ENCODE peak calls at places on chromosome 4, in seven cellular contexts. M is CD8-positive, alpha-beta T cell; T is right atrium auricular region; B is mucosa of descending colon; L is left lung; R is fibroblast of lung; H is body of pancreas. N is an unnamed sample.

GRCh38 chr4:15805583-15806517 is 27.7 kb downstream of the CD38 start:
- DNase-seq in L (no peak), M (no peak), R (peak; percentile 70), H (peak; percentile 22), T (no peak), B (no peak), N (no peak)

GRCh38 chr4:5863461-5864113 is 29.3 kb downstream of the CRMP1 start:
- DNase-seq in R (peak; percentile 88), T (no peak), B (no peak), H (no peak), M (no peak), L (no peak), N (no peak)

GRCh38 chr4:143186202-143186601 is 1.5 kb downstream of the USP38 start:
- DNase-seq in B (no peak), H (no peak), T (no peak), R (peak; percentile 9), M (no peak), L (no peak), N (no peak)

GRCh38 chr4:44425614-44426208 is 22.9 kb downstream of the KCTD8 start:
- DNase-seq in M (no peak), L (no peak), T (no peak), R (peak; percentile 4), H (no peak), B (no peak), N (no peak)

GRCh38 chr4:67658302-67658701 is 42.7 kb downstream of the UBA6 start:
- DNase-seq in M (no peak), T (no peak), B (no peak), H (no peak), R (no peak), L (no peak), N (no peak)

GRCh38 chr4:164771088-164771487 is 17.2 kb downstream of the SMIM31 start:
- DNase-seq in M (no peak), H (no peak), R (peak; percentile 2), L (no peak), T (no peak), B (no peak), N (no peak)

GRCh38 chr4:181258569-181258968 is 984.6 kb upstream of the TENM3 start:
- DNase-seq in R (no peak), T (no peak), B (no peak), H (no peak), M (no peak), L (no peak), N (no peak)

GRCh38 chr4:143482753-143483362 is 30.6 kb upstream of the SMARCA5 start:
- DNase-seq in R (peak; percentile 80), M (no peak), T (no peak), L (no peak), H (peak; percentile 14), B (no peak), N (no peak)

GRCh38 chr4:3845744-3846429 is 79.7 kb downstream of the ADRA2C start:
- DNase-seq in H (no peak), B (no peak), T (no peak), R (no peak), L (peak; percentile 20), M (no peak), N (no peak)

GRCh38 chr4:3850128-3850527 is 83.9 kb downstream of the ADRA2C start:
- DNase-seq in R (no peak), B (no peak), T (no peak), H (no peak), M (no peak), L (no peak), N (no peak)

GRCh38 chr4:3849140-3849539 is 83.0 kb downstream of the ADRA2C start:
- DNase-seq in B (no peak), H (no peak), R (no peak), M (no peak), L (peak; percentile 27), T (no peak), N (no peak)

GRCh38 chr4:3847211-3847940 is 81.2 kb downstream of the ADRA2C start:
- DNase-seq in M (no peak), B (no peak), R (no peak), T (no peak), H (no peak), L (peak; percentile 61), N (no peak)

GRCh38 chr4:3848323-3848722 is 82.1 kb downstream of the ADRA2C start:
- DNase-seq in M (no peak), H (no peak), B (no peak), R (no peak), T (no peak), L (peak; percentile 51), N (no peak)
- H3K9me3 ChIP-seq in M (no peaks in the 10 kb centered on the region), H (no peaks in the 10 kb centered on the region), B (no peaks in the 10 kb centered on the region), R (no peaks in the 10 kb centered on the region), T (no peaks in the 10 kb centered on the region), L (peaks cover 16% of the 10 kb centered on the region), N (peaks cover 5% of the 10 kb centered on the region)

GRCh38 chr4:102534845-102535244 is 33.7 kb downstream of the NFKB1 start:
- DNase-seq in L (no peak), B (no peak), T (no peak), H (no peak), R (no peak), M (no peak), N (no peak)

GRCh38 chr4:102535398-102536082 is 34.4 kb downstream of the NFKB1 start:
- DNase-seq in B (no peak), M (no peak), L (no peak), H (no peak), R (peak; percentile 67), T (no peak), N (no peak)

GRCh38 chr4:102537280-102537679 is 36.1 kb downstream of the NFKB1 start:
- DNase-seq in M (no peak), L (no peak), R (peak; percentile 56), B (no peak), T (no peak), H (no peak), N (no peak)

GRCh38 chr4:102533916-102534315 is 32.8 kb downstream of the NFKB1 start:
- DNase-seq in B (no peak), T (no peak), M (no peak), R (no peak), H (no peak), L (no peak), N (no peak)

DNA sequence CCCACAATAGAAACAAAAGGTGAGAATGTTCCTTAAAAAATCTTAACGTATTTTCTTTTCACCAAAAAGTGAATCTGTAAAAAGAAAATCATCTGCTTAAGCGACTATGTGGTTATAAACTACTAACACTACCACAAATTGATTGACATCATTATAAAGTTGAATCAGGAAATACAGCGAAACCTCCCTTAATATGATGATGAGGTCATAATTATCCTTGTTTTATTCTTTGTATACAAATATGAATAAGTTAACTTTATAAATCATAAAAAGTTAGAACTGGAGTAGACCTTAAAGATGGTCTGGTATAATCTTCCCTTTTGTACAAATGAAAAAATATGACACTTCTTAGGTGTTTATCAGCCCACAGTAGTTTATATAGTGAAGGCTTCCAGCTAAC is 35.6 kb downstream of the NFKB1 start:
- DNase-seq in M (no peak), T (no peak), R (no peak), H (no peak), B (no peak), L (no peak), N (no peak)
- H3K36me3 ChIP-seq in M (peaks cover 10% of the 10 kb centered on the region), T (no peaks in the 10 kb centered on the region), R (no peaks in the 10 kb centered on the region), H (no peaks in the 10 kb centered on the region), B (no peaks in the 10 kb centered on the region), L (peaks cover 37% of the 10 kb centered on the region), N (peaks cover 2% of the 10 kb centered on the region)

GRCh38 chr4:1859389-1859753 is 3.4 kb upstream of the LETM1 start:
- DNase-seq in H (no peak), M (no peak), T (no peak), B (no peak), L (no peak), R (no peak), N (no peak)

GRCh38 chr4:1864076-1865008 is 6.9 kb upstream of the NSD2 start:
- DNase-seq in M (no peak), B (no peak), H (no peak), T (no peak), R (no peak), L (no peak), N (no peak)

GRCh38 chr4:1862961-1863296 is 7.0 kb upstream of the LETM1 start:
- DNase-seq in R (no peak), H (no peak), B (no peak), M (no peak), L (no peak), T (no peak), N (no peak)

GRCh38 chr4:1863297-1864033 is 7.5 kb upstream of the LETM1 start:
- DNase-seq in M (no peak), H (no peak), R (no peak), T (no peak), L (no peak), B (no peak), N (no peak)

DNA sequence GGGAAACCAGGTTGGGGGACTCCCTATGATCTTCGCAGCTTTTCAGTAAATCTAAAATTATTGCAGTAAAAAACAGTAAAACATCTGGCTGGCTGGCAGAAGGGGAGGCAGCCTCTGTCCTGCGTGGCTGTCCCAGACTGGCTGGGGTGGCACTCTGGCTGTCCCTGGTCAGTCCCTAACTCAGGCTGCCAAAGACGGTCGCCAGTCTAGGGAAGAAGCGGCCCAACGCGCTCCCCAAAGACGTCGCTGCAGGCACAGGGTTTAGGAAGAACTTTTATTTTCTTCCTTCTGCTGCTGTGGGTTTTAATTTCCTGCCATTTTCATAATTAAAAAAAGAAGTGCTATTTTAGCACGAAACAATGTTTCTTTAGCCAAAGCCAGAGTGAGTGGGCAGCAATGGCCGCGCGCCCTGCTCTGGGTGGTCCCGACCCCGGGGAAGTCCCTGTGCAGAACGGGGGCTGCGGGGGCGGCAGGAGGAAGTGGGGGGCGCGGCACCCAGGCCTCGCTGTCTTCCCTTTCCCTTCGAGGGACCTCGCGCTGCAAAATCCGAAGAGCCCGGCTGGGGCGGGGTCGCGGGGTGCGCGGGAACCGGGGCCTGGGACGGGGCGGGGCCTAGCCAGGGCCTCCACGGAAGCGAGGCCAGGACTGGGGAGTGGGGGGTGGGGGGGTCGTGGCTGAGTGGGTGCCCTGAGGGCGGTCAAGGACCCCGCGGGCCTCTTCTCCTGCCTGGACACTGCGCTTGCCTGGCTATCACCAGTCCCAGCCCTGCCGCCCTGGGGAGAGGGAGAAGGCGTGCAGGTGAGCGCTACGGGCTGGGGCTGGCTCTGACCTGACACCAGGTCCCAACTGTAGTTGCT is 6.3 kb upstream of the LETM1 start:
- DNase-seq in H (no peak), T (no peak), M (no peak), B (no peak), L (no peak), R (no peak), N (no peak)
- H3K4me3 ChIP-seq in H (no peak overlapping the region), T (no peak overlapping the region), M (peak overlapping the region; percentile 50), B (no peak overlapping the region), L (peak overlapping the region; percentile 9), R (no peak overlapping the region), N (peak overlapping the region; percentile 30)

GRCh38 chr4:56050584-56050983 is 101.8 kb downstream of the CEP135 start:
- DNase-seq in T (no peak), R (no peak), H (no peak), L (no peak), M (no peak), B (no peak), N (no peak)

GRCh38 chr4:56051049-56051709 is 102.4 kb downstream of the CEP135 start:
- DNase-seq in R (no peak), B (no peak), M (no peak), L (no peak), H (no peak), T (no peak), N (no peak)

GRCh38 chr4:56049428-56050212 is 100.9 kb downstream of the CEP135 start:
- DNase-seq in H (peak; percentile 10), L (no peak), T (no peak), B (peak; percentile 63), R (peak; percentile 27), M (no peak), N (no peak)

GRCh38 chr4:56052966-56053365 is 104.2 kb downstream of the CEP135 start:
- DNase-seq in M (no peak), H (no peak), R (no peak), B (no peak), T (no peak), L (no peak), N (no peak)

GRCh38 chr4:56051710-56052075 is 102.9 kb downstream of the CEP135 start:
- DNase-seq in T (no peak), H (no peak), M (no peak), R (no peak), B (no peak), L (no peak), N (no peak)
- H3K9me3 ChIP-seq in T (no peaks in the 10 kb centered on the region), H (no peaks in the 10 kb centered on the region), M (no peaks in the 10 kb centered on the region), R (no peaks in the 10 kb centered on the region), B (no peaks in the 10 kb centered on the region), L (no peaks in the 10 kb centered on the region), N (no peaks in the 10 kb centered on the region)